ENCODE peak calls at places on chromosomes 4 and X, in ten cellular contexts. O, Q, I, U, Z, F, C, D, P and B are unnamed samples.

GRCh38 chrX:150074175-150074574 is 135.9 kb upstream of the EOLA2 start:
- DNase-seq in D (no peak), F (no peak), P (no peak), O (no peak), Q (no peak), Z (no peak), I (no peak), C (no peak), U (no peak), B (no peak)

GRCh38 chr4:161581262-161581661 is 582.5 kb downstream of the FSTL5 start:
- DNase-seq in Z (no peak), D (no peak), I (no peak), O (no peak), P (no peak), U (no peak), C (peak), F (no peak), Q (no peak), B (no peak)

GRCh38 chr4:73842696-73843095 is 6.2 kb downstream of the CXCL6 start:
- DNase-seq in P (no peak), D (no peak), O (no peak), Z (no peak), F (no peak), Q (no peak), C (no peak), U (no peak), I (no peak), B (no peak)

GRCh38 chrX:68443155-68443868 is 10.0 kb upstream of the OPHN1 start:
- DNase-seq in O (peak), C (peak), F (no peak), P (peak), U (no peak), Z (no peak), I (no peak), Q (no peak), D (peak), B (no peak)

GRCh38 chr4:87017580-87018061 is 82.8 kb downstream of the AFF1 start:
- DNase-seq in O (no peak), I (peak), Z (no peak), P (no peak), C (no peak), Q (no peak), F (no peak), U (no peak), D (no peak), B (no peak)

GRCh38 chr4:170887396-170887795 is 797.6 kb upstream of the AADAT start:
- DNase-seq in P (no peak), U (no peak), I (no peak), C (no peak), F (no peak), D (no peak), Q (no peak), O (no peak), Z (no peak), B (no peak)

GRCh38 chr4:18722748-18723191 is 701.2 kb upstream of the LCORL start:
- DNase-seq in U (no peak), F (no peak), I (no peak), P (no peak), D (no peak), O (no peak), C (no peak), Z (no peak), Q (no peak), B (no peak)

GRCh38 chrX:25536307-25536970 is 520.7 kb upstream of the ARX start:
- DNase-seq in Q (no peak), F (no peak), I (no peak), C (no peak), D (no peak), U (no peak), O (no peak), P (no peak), Z (no peak), B (no peak)

GRCh38 chr4:89509708-89510269 is 202.2 kb upstream of the GPRIN3 start:
- DNase-seq in F (no peak), O (no peak), D (peak), U (no peak), I (no peak), C (no peak), Z (no peak), Q (peak), P (no peak), B (peak)

GRCh38 chr4:45580306-45580705 is 543.5 kb downstream of the GABRG1 start:
- DNase-seq in Q (no peak), D (no peak), P (no peak), F (no peak), C (no peak), U (no peak), I (no peak), O (no peak), Z (no peak), B (no peak)

GRCh38 chr4:6875431-6875831 is 34.2 kb upstream of the TBC1D14 start:
- DNase-seq in Z (no peak), P (no peak), U (peak), Q (no peak), D (no peak), O (peak), F (no peak), I (no peak), C (no peak), B (no peak)

GRCh38 chr4:123545569-123546122 is 149.1 kb downstream of the SPRY1 start:
- DNase-seq in F (no peak), C (no peak), Z (peak), U (no peak), D (no peak), I (no peak), Q (no peak), P (no peak), O (no peak), B (no peak)

GRCh38 chrX:69314436-69315348 is 149.4 kb upstream of the PJA1 start:
- DNase-seq in I (no peak), P (no peak), D (no peak), F (no peak), Q (no peak), O (no peak), U (no peak), C (no peak), Z (no peak), B (no peak)

GRCh38 chr4:8351931-8352367 is 82.4 kb downstream of the HTRA3 start:
- DNase-seq in I (no peak), C (no peak), D (no peak), Q (peak), O (peak), F (no peak), P (no peak), U (no peak), Z (no peak), B (no peak)

GRCh38 chrX:3540105-3540504 is 173.3 kb downstream of the PRKX start:
- DNase-seq in O (no peak), D (no peak), I (no peak), Z (no peak), U (no peak), P (no peak), Q (no peak), F (no peak), C (no peak), B (no peak)

GRCh38 chr4:75025432-75025831 is 92.5 kb downstream of the PARM1 start:
- DNase-seq in U (no peak), Z (no peak), C (no peak), O (no peak), D (no peak), P (no peak), I (no peak), F (no peak), Q (no peak), B (no peak)

GRCh38 chr4:107794001-107794400 is 30.7 kb upstream of the SGMS2 start:
- DNase-seq in F (no peak), D (no peak), Z (no peak), Q (no peak), U (no peak), P (no peak), O (no peak), I (no peak), C (no peak), B (no peak)

GRCh38 chr4:128220286-128221235 is 67.1 kb downstream of the PGRMC2 start:
- DNase-seq in U (no peak), P (peak), O (no peak), I (no peak), F (no peak), D (peak), C (no peak), Z (no peak), Q (no peak), B (peak)

GRCh38 chr4:87304659-87305277 is 17.9 kb downstream of the HSD17B13 start:
- DNase-seq in I (no peak), Q (no peak), U (no peak), O (no peak), C (peak), P (peak), D (no peak), F (no peak), Z (no peak), B (no peak)

GRCh38 chr4:1309261-1310010 is 19.7 kb downstream of the MAEA start:
- DNase-seq in Q (peak), O (peak), F (peak), C (no peak), U (peak), P (peak), D (no peak), Z (no peak), I (peak), B (peak)

GRCh38 chrX:28552322-28552721 is 34.9 kb upstream of the IL1RAPL1 start:
- DNase-seq in U (no peak), C (no peak), Q (no peak), Z (no peak), O (no peak), D (no peak), F (no peak), I (no peak), P (no peak), B (no peak)

GRCh38 chrX:4622768-4623167 is 909.3 kb upstream of the PRKX start:
- DNase-seq in P (no peak), C (no peak), I (no peak), Z (no peak), O (no peak), U (no peak), D (no peak), F (no peak), Q (no peak), B (no peak)

GRCh38 chr4:25088342-25088952 is 57.7 kb upstream of the LGI2 start:
- DNase-seq in Z (no peak), F (peak), C (no peak), I (no peak), P (no peak), D (peak), Q (no peak), O (no peak), U (peak), B (peak)

GRCh38 chrX:15468036-15468435 is 25.1 kb downstream of the PIR start:
- DNase-seq in F (peak), D (no peak), O (no peak), U (no peak), Z (no peak), I (no peak), Q (peak), P (peak), C (no peak), B (no peak)

GRCh38 chrX:112851161-112851779 is 10.6 kb upstream of the AMOT start:
- DNase-seq in C (no peak), Z (no peak), U (no peak), I (no peak), D (peak), P (no peak), F (no peak), O (no peak), Q (no peak), B (peak)

GRCh38 chr4:25002679-25003078 is 28.1 kb downstream of the LGI2 start:
- DNase-seq in F (no peak), Q (no peak), U (no peak), C (no peak), D (no peak), O (no peak), P (peak), I (no peak), Z (no peak), B (no peak)

GRCh38 chrX:77597090-77597489 is 149.9 kb downstream of the FGF16 start:
- DNase-seq in O (no peak), Q (no peak), P (peak), C (no peak), D (no peak), F (peak), U (no peak), I (no peak), Z (peak), B (no peak)

GRCh38 chrX:131854586-131854985 is 168.5 kb upstream of the STK26 start:
- DNase-seq in U (no peak), P (peak), Z (no peak), C (no peak), I (no peak), D (no peak), O (no peak), Q (no peak), F (no peak), B (no peak)

GRCh38 chrX:16060252-16060651 is 63.1 kb upstream of the GRPR start:
- DNase-seq in D (no peak), I (no peak), U (no peak), F (no peak), Z (no peak), C (no peak), Q (no peak), P (no peak), O (no peak), B (no peak)

GRCh38 chr4:98638661-98639060 is 19.8 kb downstream of the TSPAN5 start:
- DNase-seq in P (no peak), I (no peak), U (no peak), Z (no peak), C (no peak), Q (no peak), D (no peak), O (no peak), F (no peak), B (no peak)

GRCh38 chr4:113060853-113061252 is 11.4 kb downstream of the ANK2 start:
- DNase-seq in I (no peak), C (no peak), Z (no peak), Q (no peak), O (no peak), P (no peak), U (no peak), F (no peak), D (no peak), B (no peak)

GRCh38 chrX:71221145-71221544 is 1.9 kb upstream of the GJB1 start:
- DNase-seq in D (no peak), I (no peak), Q (no peak), C (no peak), O (no peak), F (no peak), U (no peak), Z (no peak), P (no peak), B (no peak)

GRCh38 chrX:12080265-12080664 is 58.0 kb upstream of the FRMPD4 start:
- DNase-seq in Z (no peak), D (peak), O (no peak), I (no peak), U (no peak), P (peak), F (peak), Q (peak), C (peak), B (peak)

GRCh38 chrX:19514791-19515614 is at the start of gene MAP3K15:
- DNase-seq in U (peak), F (peak), Z (no peak), C (peak), Q (no peak), P (peak), I (no peak), O (peak), D (peak), B (peak)

GRCh38 chr4:40121515-40121914 is 64.9 kb downstream of the N4BP2 start:
- DNase-seq in C (peak), Q (no peak), O (no peak), Z (peak), I (no peak), P (peak), D (no peak), F (no peak), U (no peak), B (no peak)

DNA sequence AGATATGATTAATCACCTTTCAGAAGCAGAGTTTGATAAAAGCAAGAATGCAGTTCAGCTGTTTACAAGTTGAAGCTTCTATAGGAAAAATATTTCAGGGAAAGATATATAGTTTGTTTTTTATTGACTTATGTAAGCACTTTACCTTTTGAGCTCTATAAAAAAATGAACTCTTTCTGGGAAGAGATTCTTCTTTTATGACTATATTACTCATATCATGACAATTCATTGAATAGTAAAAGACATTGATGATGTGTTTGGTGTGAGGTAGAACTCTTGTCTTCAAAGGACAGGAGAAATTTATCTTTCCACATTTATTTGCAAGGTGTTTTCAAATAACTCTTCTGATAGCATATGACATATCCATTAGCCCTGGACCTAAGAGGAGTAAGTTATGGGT is 156.6 kb downstream of the SLC4A4 start:
- DNase-seq in F (no peak), U (no peak), C (no peak), O (no peak), P (no peak), I (no peak), Z (no peak), D (no peak), Q (no peak), B (no peak)
- TF ChIP-seq CTCF in F (no peak), U (no peak), C (no peak), O (no peak), P (no peak), I (no peak), Z (no peak), D (no peak), Q (no peak), B (no peak)

DNA sequence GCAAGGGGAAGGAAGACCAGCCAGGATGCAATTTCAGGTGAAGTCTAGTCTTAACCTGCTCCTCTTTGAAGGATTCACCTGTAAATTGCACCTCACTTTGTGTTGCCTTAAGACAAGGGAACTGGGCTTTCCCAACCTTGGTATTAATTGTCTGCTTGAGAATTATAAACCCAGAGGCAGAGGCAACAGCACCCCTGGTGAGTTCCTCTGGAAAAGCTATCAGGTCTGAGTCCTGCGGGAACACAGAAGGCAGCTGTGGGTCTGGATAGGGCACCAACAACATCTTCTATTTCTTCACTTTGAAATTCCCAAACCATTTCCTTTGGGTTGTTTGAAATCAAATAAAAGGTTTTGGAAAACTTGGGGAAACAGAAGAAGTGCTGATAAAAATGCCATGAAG is 109.2 kb upstream of the NPY2R start:
- DNase-seq in O (no peak), Q (no peak), P (no peak), C (no peak), D (no peak), U (no peak), F (no peak), I (no peak), Z (no peak), B (no peak)
- TF ChIP-seq CTCF in O (no peak), Q (no peak), P (no peak), C (no peak), D (no peak), U (no peak), F (no peak), I (no peak), Z (no peak), B (no peak)

DNA sequence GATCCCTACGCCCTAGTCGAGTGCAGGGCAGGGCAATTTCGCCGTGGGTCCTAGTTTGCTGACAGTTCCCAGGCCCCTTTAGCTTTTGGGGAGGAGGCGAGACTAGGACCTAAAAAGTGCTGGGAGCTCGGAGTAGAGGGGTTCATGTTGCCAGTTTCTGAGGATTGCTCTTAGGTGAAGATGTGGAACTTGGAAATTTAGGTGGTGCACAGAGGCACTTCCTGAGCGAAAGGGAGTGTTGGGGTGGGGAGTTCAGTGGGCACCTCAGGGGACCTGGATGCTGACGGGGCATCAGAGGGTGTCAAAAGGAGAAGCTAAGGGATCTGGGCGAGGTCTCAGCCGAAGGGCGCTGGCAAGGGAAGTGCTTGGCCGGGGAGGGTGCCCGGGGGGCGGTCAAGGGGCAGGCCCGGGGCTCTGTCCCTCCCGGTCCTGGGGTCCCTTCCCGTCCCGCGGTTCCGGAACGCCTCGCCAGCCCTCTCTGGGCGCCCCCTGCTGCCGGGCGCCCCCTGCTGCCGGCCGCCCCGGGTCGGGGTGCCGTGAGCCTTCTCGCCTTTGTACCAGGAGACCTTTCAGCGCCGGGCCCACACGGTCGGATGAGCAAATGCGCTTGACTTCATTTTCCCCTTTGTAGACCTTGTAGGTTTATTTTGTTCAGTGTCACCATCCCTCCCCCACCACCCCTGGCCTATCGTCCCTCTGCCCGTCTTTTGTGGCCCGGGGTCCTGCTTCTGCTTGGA is 3.0 kb upstream of the PHOX2B start:
- DNase-seq in O (no peak), I (no peak), C (no peak), U (no peak), Z (no peak), P (no peak), D (no peak), F (no peak), Q (no peak), B (no peak)
- TF ChIP-seq CTCF in O (no peak), I (no peak), C (no peak), U (peak), Z (peak), P (peak), D (no peak), F (peak), Q (no peak), B (peak)

DNA sequence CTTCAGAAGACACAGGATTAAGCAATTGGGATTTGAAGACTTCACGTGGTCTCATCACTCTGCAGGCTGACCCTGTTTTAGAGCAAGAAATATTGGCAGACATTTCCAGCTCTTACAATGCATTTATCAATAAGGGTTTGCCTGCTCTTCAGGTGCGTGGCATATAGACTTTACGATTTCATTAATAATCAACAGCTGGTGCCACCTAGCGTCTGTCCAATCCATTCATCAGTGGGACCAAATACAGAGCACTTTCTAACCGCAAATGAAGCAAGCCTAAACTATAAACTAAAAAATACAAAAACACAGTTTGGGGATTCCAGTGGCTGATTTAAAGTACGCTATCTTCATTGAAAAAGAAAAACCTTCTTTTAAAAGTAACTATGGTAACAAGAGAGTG is 125.4 kb upstream of the DMD start:
- DNase-seq in Z (no peak), C (peak), F (peak), I (no peak), P (peak), Q (no peak), D (no peak), O (no peak), U (no peak), B (no peak)
- TF ChIP-seq CTCF in Z (peak), C (no peak), F (peak), I (no peak), P (peak), Q (peak), D (peak), O (no peak), U (peak), B (no peak)

DNA sequence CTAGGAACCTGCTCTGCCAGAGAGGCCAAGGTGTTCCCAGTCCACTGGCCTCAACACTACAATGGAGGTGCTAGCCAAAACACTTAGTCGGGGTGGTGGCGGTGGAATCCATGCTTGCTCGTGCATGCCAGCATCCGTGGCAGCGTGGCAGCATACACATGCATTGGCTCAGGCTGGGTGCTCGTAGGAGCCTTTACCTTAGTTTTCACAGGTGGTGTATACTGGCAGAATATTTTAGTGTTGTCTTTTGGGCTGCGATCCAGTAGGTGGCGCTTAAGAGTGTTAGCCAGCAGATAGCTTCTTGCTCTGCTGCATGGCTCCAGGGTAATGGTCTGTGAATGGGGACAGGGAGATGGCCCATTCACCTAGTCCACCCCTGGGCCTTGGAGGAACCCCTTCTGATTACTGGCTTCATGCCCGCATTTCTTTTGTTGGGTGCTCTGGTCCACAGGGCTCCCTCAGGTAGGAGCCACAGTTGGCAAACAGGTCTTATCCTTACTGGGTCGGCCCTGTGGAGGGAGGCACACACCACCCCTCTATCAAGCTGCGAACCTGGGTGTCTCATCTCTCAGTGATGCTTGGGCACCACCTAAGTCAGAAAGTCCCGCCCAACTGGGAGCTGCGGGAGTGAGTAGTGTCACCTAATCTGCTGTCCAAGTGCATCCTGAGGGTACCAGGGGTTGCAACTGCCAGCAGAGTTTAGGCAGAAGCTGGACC is 40.0 kb downstream of the RIPPLY1 start:
- DNase-seq in F (peak), C (peak), O (peak), Q (no peak), D (peak), I (no peak), U (no peak), P (peak), Z (no peak), B (peak)
- TF ChIP-seq CTCF in F (peak), C (peak), O (no peak), Q (peak), D (peak), I (no peak), U (no peak), P (peak), Z (peak), B (peak)